ENCODE peak calls at places on chromosome 9, in ten cellular contexts. X is thoracic aorta; K is Panc1; H is endothelial cell of umbilical vein; A is ovary; R is AG04450; F is cardiac muscle cell; Y is CD4-positive, CD25-positive, alpha-beta regulatory T cell; W is sigmoid colon; C is CD8-positive, alpha-beta T cell. M is an unnamed sample.

GRCh38 chr9:83327323-83327722 is 210.9 kb downstream of the FRMD3 start:
- DNase-seq in F (peak; percentile 15), H (no peak), A (no peak), R (no peak), C (no peak), X (no peak), K (no peak), Y (no peak), W (no peak), M (no peak)

GRCh38 chr9:37105169-37105750 is 15.1 kb upstream of the ZCCHC7 start:
- DNase-seq in C (no peak), R (no peak), H (no peak), A (no peak), K (no peak), W (no peak), F (no peak), X (no peak), Y (no peak), M (no peak)

GRCh38 chr9:101449071-101449721 is 13.6 kb upstream of the ALDOB start:
- DNase-seq in F (peak; percentile 85), K (peak; percentile 51), A (peak; percentile 65), W (peak; percentile 79), H (peak; percentile 77), C (peak; percentile 50), Y (peak; percentile 12), X (peak; percentile 12), R (no peak), M (peak; percentile 89)

GRCh38 chr9:132977626-132978450 is 656 bp upstream of the GFI1B start:
- DNase-seq in Y (peak; percentile 36), K (peak; percentile 20), X (no peak), F (peak; percentile 66), W (no peak), R (no peak), H (peak; percentile 33), C (peak; percentile 71), A (no peak), M (peak; percentile 82)

GRCh38 chr9:127505396-127506116 is 54.2 kb downstream of the LRSAM1 start:
- DNase-seq in Y (no peak), C (peak; percentile 26), W (no peak), R (no peak), K (no peak), H (peak; percentile 37), A (no peak), X (no peak), F (peak; percentile 47), M (no peak)

GRCh38 chr9:20551236-20551635 is 71.1 kb downstream of the MLLT3 start:
- DNase-seq in C (no peak), Y (no peak), F (no peak), R (no peak), X (no peak), A (no peak), W (no peak), H (no peak), K (no peak), M (peak; percentile 31)

GRCh38 chr9:99485461-99485860 is 263.4 kb downstream of the SEC61B start:
- DNase-seq in A (no peak), F (no peak), W (no peak), R (no peak), X (no peak), Y (no peak), C (no peak), K (no peak), H (no peak), M (no peak)

GRCh38 chr9:133948571-133949485 is 43.3 kb downstream of the VAV2 start:
- DNase-seq in K (no peak), A (no peak), F (no peak), X (no peak), C (no peak), R (no peak), H (no peak), W (no peak), Y (no peak), M (no peak)

GRCh38 chr9:113614843-113615648 is 151.5 kb downstream of the RGS3 start:
- DNase-seq in H (no peak), R (no peak), Y (no peak), F (no peak), W (no peak), A (peak; percentile 71), K (no peak), X (peak; percentile 66), C (no peak), M (no peak)

GRCh38 chr9:114798793-114799427 is 6.9 kb downstream of the TNFSF15 start:
- DNase-seq in W (no peak), C (no peak), H (no peak), K (no peak), F (no peak), A (no peak), Y (no peak), X (no peak), R (no peak), M (peak; percentile 60)

GRCh38 chr9:81648891-81649290 is 40.5 kb downstream of the TLE1 start:
- DNase-seq in R (no peak), W (no peak), A (no peak), C (no peak), F (no peak), K (no peak), H (no peak), X (no peak), Y (no peak), M (no peak)

GRCh38 chr9:134554011-134554749 is 87.4 kb upstream of the COL5A1 start:
- DNase-seq in C (no peak), W (peak; percentile 64), R (no peak), K (no peak), Y (no peak), F (no peak), H (no peak), X (no peak), A (no peak), M (no peak)

GRCh38 chr9:6645153-6646027 is at the start of gene GLDC:
- DNase-seq in Y (peak; percentile 4), H (peak; percentile 31), F (peak; percentile 79), W (no peak), K (peak; percentile 15), C (peak; percentile 16), R (no peak), X (no peak), A (no peak), M (peak; percentile 69)

GRCh38 chr9:76793784-76794431 is 29.7 kb downstream of the PCA3 start:
- DNase-seq in C (no peak), X (no peak), W (no peak), K (no peak), A (no peak), R (no peak), F (no peak), Y (no peak), H (no peak), M (peak; percentile 19)

GRCh38 chr9:79700607-79701330 is 129.0 kb downstream of the TLE4 start:
- DNase-seq in F (no peak), X (no peak), Y (no peak), H (no peak), R (no peak), W (no peak), K (no peak), A (no peak), C (no peak), M (peak; percentile 48)

GRCh38 chr9:110578896-110579752 is at the start of gene SVEP1:
- DNase-seq in W (peak; percentile 77), R (no peak), C (no peak), A (no peak), Y (no peak), K (no peak), F (peak; percentile 86), X (peak; percentile 20), H (peak; percentile 46), M (no peak)

GRCh38 chr9:129258124-129258822 is 80.2 kb upstream of the IER5L start:
- DNase-seq in H (peak; percentile 75), C (peak; percentile 85), R (peak; percentile 61), X (peak; percentile 76), Y (peak; percentile 84), A (peak; percentile 98), K (peak; percentile 17), F (peak; percentile 97), W (peak; percentile 95), M (peak; percentile 71)
- H3K4me3 ChIP-seq in H (no peak overlapping the region), C (peak overlapping the region; percentile 42), R (peak overlapping the region; percentile 48), X (peak overlapping the region; percentile 66), Y (peak overlapping the region; percentile 79), A (peak overlapping the region; percentile 31), K (peak overlapping the region; percentile 63), F (no peak overlapping the region), W (peak overlapping the region; percentile 33), M (no peak overlapping the region)

GRCh38 chr9:91156451-91157234 is 205.1 kb downstream of the AUH start:
- DNase-seq in K (no peak), W (no peak), Y (no peak), A (no peak), R (no peak), X (no peak), C (peak; percentile 30), H (no peak), F (no peak), M (no peak)
- H3K27ac ChIP-seq in K (no peak overlapping the region), W (no peak overlapping the region), Y (no peak overlapping the region), A (no peak overlapping the region), R (no peak overlapping the region), X (no peak overlapping the region), C (no peak overlapping the region), H (no peak overlapping the region), F (no peak overlapping the region), M (no peak overlapping the region)

DNA sequence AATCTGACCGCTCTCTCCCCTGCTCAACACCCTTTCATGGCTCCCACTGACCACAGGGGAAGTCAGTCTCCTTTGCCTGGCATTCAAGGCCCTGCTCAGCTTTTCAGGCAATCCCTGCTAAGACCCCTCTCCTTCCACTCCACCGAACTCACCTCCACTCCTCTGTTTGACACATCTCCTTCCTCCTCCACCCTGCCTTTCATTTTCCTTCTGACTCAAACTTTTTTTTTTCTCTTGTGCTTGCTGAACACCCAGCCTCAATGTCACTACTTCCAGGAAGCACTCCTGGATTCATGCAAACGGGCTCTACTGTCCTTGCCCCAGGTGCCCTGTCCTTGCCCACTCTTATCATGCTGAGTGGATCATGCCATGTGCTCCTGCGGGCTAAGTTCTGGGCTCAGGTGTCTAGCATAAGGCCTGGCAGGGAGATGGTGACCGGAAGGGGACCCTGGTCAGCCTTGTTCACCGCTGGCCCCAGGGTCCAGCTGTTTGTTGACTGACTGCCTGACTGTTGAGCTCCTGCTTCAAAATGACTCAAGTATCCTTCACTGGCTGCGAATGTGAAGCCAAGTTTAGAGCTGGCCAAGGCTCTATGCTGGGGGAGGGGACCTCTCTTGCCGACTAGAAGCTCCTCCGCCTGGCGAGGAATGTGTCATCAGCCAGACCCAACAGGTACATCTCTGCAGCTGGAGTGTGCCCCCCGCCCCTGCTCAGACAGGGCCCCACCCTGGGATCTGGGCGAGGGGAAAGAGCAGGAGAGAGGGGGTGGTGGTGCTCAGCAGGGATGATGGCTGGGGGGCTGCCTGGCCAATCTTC is 6.2 kb downstream of the NR5A1 start:
- DNase-seq in Y (no peak), R (no peak), F (no peak), C (no peak), W (no peak), X (no peak), K (no peak), A (no peak), H (no peak), M (no peak)
- H3K27me3 ChIP-seq in Y (no peaks in the 10 kb centered on the region), R (peaks cover 81% of the 10 kb centered on the region), F (peaks cover 63% of the 10 kb centered on the region), C (peaks cover 13% of the 10 kb centered on the region), W (peaks cover 72% of the 10 kb centered on the region), X (peaks cover 6% of the 10 kb centered on the region), K (no peaks in the 10 kb centered on the region), A (no peaks in the 10 kb centered on the region), H (peaks cover 39% of the 10 kb centered on the region), M (peaks cover 10% of the 10 kb centered on the region)

DNA sequence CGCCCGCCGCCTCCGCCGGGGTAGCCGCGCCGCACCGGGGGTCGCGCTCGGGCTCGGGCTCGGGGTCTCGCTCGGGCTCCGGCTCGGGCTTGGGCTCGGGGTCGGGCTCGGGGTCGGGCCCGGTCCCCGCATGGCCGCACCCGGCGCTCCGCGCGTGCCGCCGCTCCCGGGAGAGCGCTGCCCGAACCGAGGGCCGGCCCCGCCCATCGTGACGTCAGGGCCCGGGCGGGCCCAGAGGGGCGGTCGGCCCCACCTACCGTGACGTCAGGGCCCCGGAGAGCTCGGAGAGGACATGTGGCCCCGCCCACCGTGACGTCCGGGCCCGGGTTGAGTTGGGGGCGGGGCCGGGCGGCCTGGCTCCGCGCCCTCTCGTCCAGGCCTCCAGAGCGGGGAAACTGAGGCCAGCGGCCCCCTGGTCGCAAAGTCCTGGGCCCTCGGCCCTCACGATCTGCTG is at the start of gene NSMF:
- DNase-seq in F (peak; percentile 98), A (peak; percentile 95), Y (peak; percentile 90), H (peak; percentile 85), K (no peak), W (peak; percentile 98), C (peak; percentile 91), X (peak; percentile 74), R (peak; percentile 47), M (peak; percentile 94)
- H3K4me3 ChIP-seq in F (peak within 1 kb of the TSS; percentile 51), A (peak within 1 kb of the TSS; percentile 46), Y (peak within 1 kb of the TSS; percentile 32), H (peak within 1 kb of the TSS; percentile 51), K (peak within 1 kb of the TSS; percentile 63), W (peak within 1 kb of the TSS; percentile 79), C (peak within 1 kb of the TSS; percentile 54), X (peak within 1 kb of the TSS; percentile 97), R (peak within 1 kb of the TSS; percentile 69), M (peak within 1 kb of the TSS; percentile 39)

M was measured in small intestine.